ENCODE peak calls at places on chromosomes 6 and 20, in six cellular contexts. One of them, this sample, is unnamed. For H3K9me3, the result is how much of the 10 kb centered on the place peaks cover.

GRCh38 chr6:168154263-168154917 is 75.4 kb upstream of the FRMD1 start:
- DNase-seq in HCT116: no peak
- DNase-seq in GM12878: no peak
- DNase-seq in H1: peak
- DNase-seq in HepG2: no peak
- DNase-seq in K562: no peak
- DNase-seq in this sample: no peak

GRCh38 chr20:7496394-7497111 is 443.7 kb downstream of the HAO1 start:
- DNase-seq in HCT116: no peak
- DNase-seq in GM12878: no peak
- DNase-seq in H1: no peak
- DNase-seq in HepG2: no peak
- DNase-seq in K562: no peak
- DNase-seq in this sample: no peak

GRCh38 chr6:47371139-47371874 is 61.6 kb upstream of the TNFRSF21 start:
- DNase-seq in HCT116: no peak
- DNase-seq in GM12878: no peak
- DNase-seq in H1: no peak
- DNase-seq in HepG2: no peak
- DNase-seq in K562: no peak
- DNase-seq in this sample: peak

GRCh38 chr20:55649254-55649653 is 356.1 kb downstream of the CBLN4 start:
- DNase-seq in HCT116: no peak
- DNase-seq in GM12878: no peak
- DNase-seq in H1: no peak
- DNase-seq in HepG2: no peak
- DNase-seq in K562: no peak
- DNase-seq in this sample: no peak

GRCh38 chr6:104955927-104956662 is 812 bp upstream of the LIN28B start:
- DNase-seq in HCT116: no peak
- DNase-seq in GM12878: no peak
- DNase-seq in H1: peak
- DNase-seq in HepG2: peak
- DNase-seq in K562: peak
- DNase-seq in this sample: peak

GRCh38 chr6:33744001-33744848 is 2.5 kb downstream of the IP6K3 start:
- DNase-seq in HCT116: peak
- DNase-seq in GM12878: no peak
- DNase-seq in H1: peak
- DNase-seq in HepG2: peak
- DNase-seq in K562: peak
- DNase-seq in this sample: peak

GRCh38 chr6:164370773-164371172 is 938.6 kb downstream of the C6orf118 start:
- DNase-seq in HCT116: no peak
- DNase-seq in GM12878: no peak
- DNase-seq in H1: no peak
- DNase-seq in HepG2: no peak
- DNase-seq in K562: peak
- DNase-seq in this sample: no peak

GRCh38 chr6:69089539-69089938 is 454.5 kb downstream of the ADGRB3 start:
- DNase-seq in HCT116: no peak
- DNase-seq in GM12878: no peak
- DNase-seq in H1: no peak
- DNase-seq in HepG2: no peak
- DNase-seq in K562: no peak
- DNase-seq in this sample: no peak

GRCh38 chr6:108953681-108954080 is 105.5 kb downstream of the ARMC2 start:
- DNase-seq in HCT116: no peak
- DNase-seq in GM12878: no peak
- DNase-seq in H1: no peak
- DNase-seq in HepG2: no peak
- DNase-seq in K562: no peak
- DNase-seq in this sample: no peak

GRCh38 chr6:108947114-108947854 is 99.1 kb downstream of the ARMC2 start:
- DNase-seq in HCT116: no peak
- DNase-seq in GM12878: no peak
- DNase-seq in H1: no peak
- DNase-seq in HepG2: no peak
- DNase-seq in K562: no peak
- DNase-seq in this sample: no peak

GRCh38 chr20:4132956-4133355 is 117.6 kb upstream of the RNF24 start:
- DNase-seq in HCT116: no peak
- DNase-seq in GM12878: no peak
- DNase-seq in H1: no peak
- DNase-seq in HepG2: no peak
- DNase-seq in K562: no peak
- DNase-seq in this sample: no peak

GRCh38 chr6:158595223-158595622 is 35.3 kb downstream of the TMEM181 start:
- DNase-seq in HCT116: no peak
- DNase-seq in GM12878: no peak
- DNase-seq in H1: no peak
- DNase-seq in HepG2: peak
- DNase-seq in K562: no peak
- DNase-seq in this sample: no peak

GRCh38 chr6:41518118-41518517 is 28.1 kb upstream of the FOXP4 start:
- DNase-seq in HCT116: no peak
- DNase-seq in GM12878: no peak
- DNase-seq in H1: no peak
- DNase-seq in HepG2: peak
- DNase-seq in K562: no peak
- DNase-seq in this sample: no peak

GRCh38 chr20:32891926-32892660 is 33.4 kb downstream of the EFCAB8 start:
- DNase-seq in HCT116: no peak
- DNase-seq in GM12878: no peak
- DNase-seq in H1: no peak
- DNase-seq in HepG2: no peak
- DNase-seq in K562: no peak
- DNase-seq in this sample: no peak

GRCh38 chr6:170473801-170474200 is 79.3 kb downstream of the PSMB1 start:
- DNase-seq in HCT116: no peak
- DNase-seq in GM12878: no peak
- DNase-seq in H1: no peak
- DNase-seq in HepG2: no peak
- DNase-seq in K562: no peak
- DNase-seq in this sample: no peak

GRCh38 chr6:91097316-91097878 is 510.5 kb upstream of the MAP3K7 start:
- DNase-seq in HCT116: no peak
- DNase-seq in GM12878: no peak
- DNase-seq in H1: no peak
- DNase-seq in HepG2: no peak
- DNase-seq in K562: no peak
- DNase-seq in this sample: no peak

GRCh38 chr6:139335447-139336210 is 38.8 kb downstream of the CITED2 start:
- DNase-seq in HCT116: no peak
- DNase-seq in GM12878: no peak
- DNase-seq in H1: no peak
- DNase-seq in HepG2: no peak
- DNase-seq in K562: no peak
- DNase-seq in this sample: no peak

GRCh38 chr6:138339024-138339423 is 38.7 kb upstream of the SMIM28 start:
- DNase-seq in HCT116: no peak
- DNase-seq in GM12878: no peak
- DNase-seq in H1: no peak
- DNase-seq in HepG2: no peak
- DNase-seq in K562: no peak
- DNase-seq in this sample: no peak

GRCh38 chr6:27568226-27568889 is 95.5 kb upstream of the ZNF184 start:
- DNase-seq in HCT116: no peak
- DNase-seq in GM12878: no peak
- DNase-seq in H1: no peak
- DNase-seq in HepG2: peak
- DNase-seq in K562: no peak
- DNase-seq in this sample: no peak

GRCh38 chr20:5261763-5262162 is 55.0 kb downstream of the PROKR2 start:
- DNase-seq in HCT116: no peak
- DNase-seq in GM12878: no peak
- DNase-seq in H1: no peak
- DNase-seq in HepG2: no peak
- DNase-seq in K562: no peak
- DNase-seq in this sample: no peak

GRCh38 chr20:36196676-36197075 is 39.6 kb upstream of the AAR2 start:
- DNase-seq in HCT116: no peak
- DNase-seq in GM12878: no peak
- DNase-seq in H1: no peak
- DNase-seq in HepG2: no peak
- DNase-seq in K562: no peak
- DNase-seq in this sample: no peak

GRCh38 chr6:145139451-145139850 is 595.9 kb downstream of the EPM2A start:
- DNase-seq in HCT116: no peak
- DNase-seq in GM12878: no peak
- DNase-seq in H1: no peak
- DNase-seq in HepG2: no peak
- DNase-seq in K562: no peak
- DNase-seq in this sample: no peak

GRCh38 chr20:35979528-35979927 is 11.1 kb downstream of the CNBD2 start:
- DNase-seq in HCT116: no peak
- DNase-seq in GM12878: no peak
- DNase-seq in H1: no peak
- DNase-seq in HepG2: no peak
- DNase-seq in K562: peak
- DNase-seq in this sample: no peak

GRCh38 chr20:19275630-19276071 is 63.2 kb downstream of the SLC24A3 start:
- DNase-seq in HCT116: no peak
- DNase-seq in GM12878: no peak
- DNase-seq in H1: no peak
- DNase-seq in HepG2: no peak
- DNase-seq in K562: no peak
- DNase-seq in this sample: no peak

DNA sequence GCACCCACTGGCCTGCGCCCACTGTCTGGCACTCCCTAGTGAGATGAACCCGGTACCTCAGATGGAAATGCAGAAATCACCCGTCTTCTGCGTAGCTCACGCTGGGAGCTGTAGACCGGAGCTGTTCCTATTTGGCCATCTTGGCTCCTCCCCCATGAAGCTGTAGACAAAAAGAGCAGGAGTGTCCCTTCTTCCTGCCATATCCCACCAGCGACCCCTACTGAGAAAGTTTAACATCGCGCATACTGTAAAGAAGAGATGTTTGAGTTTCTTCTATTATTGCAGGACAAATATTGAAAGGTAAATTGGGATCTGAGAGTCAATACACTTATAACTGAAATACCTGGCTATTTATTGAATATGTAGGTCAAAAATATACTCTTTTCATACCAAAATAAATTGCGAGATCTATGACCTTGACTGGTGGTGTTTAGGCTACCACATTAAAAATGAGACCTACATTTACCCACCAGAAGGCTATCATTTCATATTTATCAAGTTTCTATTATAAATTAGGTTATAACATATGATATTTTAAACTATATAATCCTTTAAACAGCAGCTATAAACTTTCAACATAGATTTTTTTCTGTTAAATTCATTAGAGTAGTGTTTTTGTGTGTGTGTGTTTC is 586.3 kb downstream of the HTR1B start:
- DNase-seq in HCT116: no peak
- DNase-seq in GM12878: no peak
- DNase-seq in H1: peak
- DNase-seq in HepG2: peak
- DNase-seq in K562: no peak
- DNase-seq in this sample: peak
- TF ChIP-seq ZNF274 in HCT116: no peak
- TF ChIP-seq ZNF274 in GM12878: no peak
- TF ChIP-seq ZNF274 in H1: no peak
- TF ChIP-seq ZNF274 in HepG2: no peak
- TF ChIP-seq ZNF274 in K562: no peak
- TF ChIP-seq ZNF274 in this sample: no peak

GRCh38 chr20:29878281-29878741 is 1379.2 kb upstream of the DEFB115 start:
- DNase-seq in HCT116: no peak
- DNase-seq in GM12878: no peak
- DNase-seq in H1: no peak
- DNase-seq in HepG2: peak
- DNase-seq in K562: peak
- DNase-seq in this sample: no peak

GRCh38 chr20:29878777-29879442 is 1378.6 kb upstream of the DEFB115 start:
- DNase-seq in HCT116: no peak
- DNase-seq in GM12878: no peak
- DNase-seq in H1: no peak
- DNase-seq in HepG2: no peak
- DNase-seq in K562: no peak
- DNase-seq in this sample: no peak

GRCh38 chr20:29876911-29877285 is 1380.6 kb upstream of the DEFB115 start:
- DNase-seq in HCT116: no peak
- DNase-seq in GM12878: no peak
- DNase-seq in H1: no peak
- DNase-seq in HepG2: no peak
- DNase-seq in K562: no peak
- DNase-seq in this sample: no peak

GRCh38 chr20:29873946-29874345 is 1383.5 kb upstream of the DEFB115 start:
- DNase-seq in HCT116: no peak
- DNase-seq in GM12878: no peak
- DNase-seq in H1: peak
- DNase-seq in HepG2: no peak
- DNase-seq in K562: no peak
- DNase-seq in this sample: no peak

GRCh38 chr20:29874476-29875202 is 1382.8 kb upstream of the DEFB115 start:
- DNase-seq in HCT116: no peak
- DNase-seq in GM12878: no peak
- DNase-seq in H1: no peak
- DNase-seq in HepG2: no peak
- DNase-seq in K562: no peak
- DNase-seq in this sample: no peak
- H3K9me3 ChIP-seq in HCT116: under half
- H3K9me3 ChIP-seq in GM12878: under half
- H3K9me3 ChIP-seq in H1: half or more
- H3K9me3 ChIP-seq in HepG2: half or more
- H3K9me3 ChIP-seq in K562: under half
- H3K9me3 ChIP-seq in this sample: under half

DNA sequence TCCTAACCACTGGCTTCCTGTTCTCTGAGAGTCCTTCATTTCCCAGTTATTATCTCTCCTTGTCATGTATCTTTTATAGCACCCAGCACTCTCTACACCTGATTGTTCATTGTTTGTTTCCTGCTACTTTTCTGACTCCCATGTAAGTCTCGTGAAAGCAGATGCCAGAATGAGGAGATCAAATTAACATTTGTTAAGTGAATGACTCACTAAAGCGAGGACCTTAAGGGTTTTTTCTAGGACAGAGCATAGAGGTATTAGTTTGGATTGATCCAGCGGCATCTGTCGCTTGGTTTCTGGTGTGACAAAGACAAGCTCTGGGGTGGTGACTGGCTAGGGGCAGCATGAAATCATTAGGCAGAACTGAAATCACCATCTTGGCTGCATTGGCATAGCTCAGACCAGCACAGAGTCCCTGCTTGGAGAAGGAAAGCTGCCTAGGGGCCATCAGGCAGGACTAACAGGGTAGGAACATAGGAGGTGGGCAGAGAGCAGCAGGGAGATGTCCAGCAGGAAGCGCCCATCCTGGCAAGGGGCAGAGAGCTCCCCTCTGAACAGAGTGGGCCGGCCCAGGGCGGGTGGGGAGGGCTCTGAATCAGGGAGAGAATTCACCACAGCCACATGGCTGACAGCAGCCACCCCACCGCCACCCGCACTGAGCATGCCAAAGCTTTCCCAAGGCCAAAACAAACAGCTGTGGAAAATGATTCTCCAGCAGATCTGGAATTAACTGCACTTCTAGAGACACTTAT is 97.1 kb upstream of the CEP85L start:
- DNase-seq in HCT116: no peak
- DNase-seq in GM12878: no peak
- DNase-seq in H1: peak
- DNase-seq in HepG2: no peak
- DNase-seq in K562: no peak
- DNase-seq in this sample: peak
- TF ChIP-seq YY1 in HCT116: no peak
- TF ChIP-seq YY1 in GM12878: no peak
- TF ChIP-seq YY1 in H1: no peak
- TF ChIP-seq YY1 in HepG2: no peak
- TF ChIP-seq YY1 in K562: no peak
- TF ChIP-seq YY1 in this sample: no peak

GRCh38 chr20:26167499-26167898 is 470.8 kb upstream of the ZNF337 start:
- DNase-seq in HCT116: no peak
- DNase-seq in GM12878: no peak
- DNase-seq in H1: no peak
- DNase-seq in HepG2: no peak
- DNase-seq in K562: no peak
- DNase-seq in this sample: no peak
- TF ChIP-seq ZNF274 in HCT116: no peak
- TF ChIP-seq ZNF274 in GM12878: no peak
- TF ChIP-seq ZNF274 in H1: no peak
- TF ChIP-seq ZNF274 in HepG2: no peak
- TF ChIP-seq ZNF274 in K562: no peak
- TF ChIP-seq ZNF274 in this sample: no peak